ENCODE peak calls at places on chromosome 2, in five cellular contexts. One of them, this sample, is unnamed.

GRCh38 chr2:74387346-74387745 is 7.2 kb upstream of the DCTN1 start:
- DNase-seq in IMR-90: peak; percentile 47
- DNase-seq in mesenchymal stem cell: peak; percentile 31
- DNase-seq in H9: no peak
- DNase-seq in neuronal stem cell: no peak
- DNase-seq in this sample: no peak

GRCh38 chr2:71951067-71951436 is 196.6 kb downstream of the CYP26B1 start:
- DNase-seq in IMR-90: no peak
- DNase-seq in mesenchymal stem cell: no peak
- DNase-seq in H9: no peak
- DNase-seq in neuronal stem cell: no peak
- DNase-seq in this sample: no peak

GRCh38 chr2:149489452-149489851 is 98.1 kb downstream of the MMADHC start:
- DNase-seq in IMR-90: no peak
- DNase-seq in mesenchymal stem cell: no peak
- DNase-seq in H9: peak; percentile 65
- DNase-seq in neuronal stem cell: no peak
- DNase-seq in this sample: no peak

GRCh38 chr2:164839914-164840457 is 1.6 kb downstream of the COBLL1 start:
- DNase-seq in IMR-90: peak; percentile 18
- DNase-seq in mesenchymal stem cell: peak; percentile 34
- DNase-seq in H9: no peak
- DNase-seq in neuronal stem cell: no peak
- DNase-seq in this sample: peak; percentile 64

GRCh38 chr2:24734741-24735140 is 58.5 kb downstream of the PTRHD1 start:
- DNase-seq in IMR-90: no peak
- DNase-seq in mesenchymal stem cell: no peak
- DNase-seq in H9: no peak
- DNase-seq in neuronal stem cell: no peak
- DNase-seq in this sample: no peak

GRCh38 chr2:168592181-168592831 is 136.2 kb downstream of the CERS6 start:
- DNase-seq in IMR-90: no peak
- DNase-seq in mesenchymal stem cell: no peak
- DNase-seq in H9: no peak
- DNase-seq in neuronal stem cell: no peak
- DNase-seq in this sample: no peak

GRCh38 chr2:7972670-7973069 is 709.2 kb upstream of the ID2 start:
- DNase-seq in IMR-90: no peak
- DNase-seq in mesenchymal stem cell: no peak
- DNase-seq in H9: peak; percentile 52
- DNase-seq in neuronal stem cell: no peak
- DNase-seq in this sample: no peak

GRCh38 chr2:64819774-64820688 is 166.3 kb upstream of the SERTAD2 start:
- DNase-seq in IMR-90: no peak
- DNase-seq in mesenchymal stem cell: no peak
- DNase-seq in H9: no peak
- DNase-seq in neuronal stem cell: no peak
- DNase-seq in this sample: no peak

GRCh38 chr2:239598011-239598731 is 197.4 kb upstream of the HDAC4 start:
- DNase-seq in IMR-90: no peak
- DNase-seq in mesenchymal stem cell: no peak
- DNase-seq in H9: no peak
- DNase-seq in neuronal stem cell: no peak
- DNase-seq in this sample: no peak

GRCh38 chr2:148978026-148978685 is 60.3 kb upstream of the LYPD6B start:
- DNase-seq in IMR-90: no peak
- DNase-seq in mesenchymal stem cell: no peak
- DNase-seq in H9: no peak
- DNase-seq in neuronal stem cell: no peak
- DNase-seq in this sample: no peak

GRCh38 chr2:53131416-53131815 is 636.2 kb upstream of the CHAC2 start:
- DNase-seq in IMR-90: peak; percentile 57
- DNase-seq in mesenchymal stem cell: peak; percentile 13
- DNase-seq in H9: no peak
- DNase-seq in neuronal stem cell: no peak
- DNase-seq in this sample: no peak

GRCh38 chr2:227397562-227397961 is 9.8 kb upstream of the SCYGR1 start:
- DNase-seq in IMR-90: no peak
- DNase-seq in mesenchymal stem cell: no peak
- DNase-seq in H9: no peak
- DNase-seq in neuronal stem cell: no peak
- DNase-seq in this sample: no peak

GRCh38 chr2:163732718-163733117 is 3.1 kb downstream of the FIGN start:
- DNase-seq in IMR-90: no peak
- DNase-seq in mesenchymal stem cell: peak; percentile 42
- DNase-seq in H9: no peak
- DNase-seq in neuronal stem cell: no peak
- DNase-seq in this sample: no peak

GRCh38 chr2:223989206-223989859 is 32.1 kb downstream of the MRPL44 start:
- DNase-seq in IMR-90: no peak
- DNase-seq in mesenchymal stem cell: no peak
- DNase-seq in H9: no peak
- DNase-seq in neuronal stem cell: no peak
- DNase-seq in this sample: no peak

GRCh38 chr2:15748736-15749323 is 157.2 kb downstream of the DDX1 start:
- DNase-seq in IMR-90: no peak
- DNase-seq in mesenchymal stem cell: peak; percentile 26
- DNase-seq in H9: peak; percentile 86
- DNase-seq in neuronal stem cell: peak; percentile 67
- DNase-seq in this sample: peak; percentile 71

GRCh38 chr2:30948120-30948519 is 140.9 kb upstream of the CAPN13 start:
- DNase-seq in IMR-90: no peak
- DNase-seq in mesenchymal stem cell: no peak
- DNase-seq in H9: no peak
- DNase-seq in neuronal stem cell: no peak
- DNase-seq in this sample: no peak

DNA sequence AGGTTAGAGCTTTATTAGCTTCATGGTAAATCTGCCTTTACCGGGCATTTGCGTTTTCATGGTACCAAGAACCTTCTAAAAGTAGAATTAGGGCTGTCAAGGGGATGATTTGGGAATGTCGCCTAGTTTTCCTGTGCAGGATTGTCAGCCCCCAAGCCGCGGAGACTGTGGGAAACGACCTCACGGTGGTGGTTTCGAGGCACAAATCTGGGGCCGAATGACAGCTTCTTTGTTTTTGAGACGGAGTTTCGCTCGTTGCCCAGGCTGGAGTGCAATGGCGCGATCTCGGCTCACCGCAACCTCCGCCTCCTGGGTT is 615 bp upstream of the USP39 start:
- DNase-seq in IMR-90: no peak
- DNase-seq in mesenchymal stem cell: no peak
- DNase-seq in H9: no peak
- DNase-seq in neuronal stem cell: no peak
- DNase-seq in this sample: no peak
- H3K14ac ChIP-seq in IMR-90: no peak overlapping the region
- H3K14ac ChIP-seq in mesenchymal stem cell: no peak overlapping the region
- H3K14ac ChIP-seq in H9: no peak overlapping the region
- H3K14ac ChIP-seq in neuronal stem cell: no peak overlapping the region
- H3K14ac ChIP-seq in this sample: no peak overlapping the region

DNA sequence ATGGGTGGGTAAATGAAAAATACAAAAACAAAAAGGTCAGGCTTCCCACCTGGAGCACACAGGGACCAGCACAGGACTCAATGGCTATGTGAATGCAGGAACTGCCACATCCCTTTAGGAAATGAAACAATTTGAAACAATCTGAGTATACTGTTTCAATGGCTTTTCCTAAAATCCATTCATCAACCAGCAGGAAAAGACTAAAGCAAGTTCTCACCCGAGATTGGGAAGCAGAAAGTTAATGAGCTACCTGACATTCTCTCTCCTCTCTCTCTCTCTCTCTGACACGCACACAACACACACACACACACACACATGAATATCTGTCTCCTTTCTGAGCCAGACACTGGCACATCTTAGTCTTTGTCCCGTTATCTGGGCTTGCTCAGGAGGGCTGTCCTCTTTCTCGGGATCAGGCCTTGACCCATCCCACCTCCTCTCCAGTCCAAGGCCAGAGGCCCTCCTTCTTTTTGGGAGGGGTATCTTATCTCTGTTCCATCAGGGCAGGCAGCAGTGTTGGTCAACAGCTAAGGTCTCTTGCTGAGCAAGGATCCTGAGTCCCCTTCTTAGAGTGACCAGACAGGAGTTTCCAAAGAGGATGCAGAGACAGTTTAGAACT is 11.6 kb upstream of the LRRFIP1 start:
- DNase-seq in IMR-90: no peak
- DNase-seq in mesenchymal stem cell: no peak
- DNase-seq in H9: peak; percentile 18
- DNase-seq in neuronal stem cell: no peak
- DNase-seq in this sample: no peak
- H3K18ac ChIP-seq in IMR-90: peak overlapping the region; percentile 96
- H3K18ac ChIP-seq in mesenchymal stem cell: peak overlapping the region; percentile 47
- H3K18ac ChIP-seq in H9: no peak overlapping the region
- H3K18ac ChIP-seq in neuronal stem cell: no peak overlapping the region
- H3K18ac ChIP-seq in this sample: no peak overlapping the region

DNA sequence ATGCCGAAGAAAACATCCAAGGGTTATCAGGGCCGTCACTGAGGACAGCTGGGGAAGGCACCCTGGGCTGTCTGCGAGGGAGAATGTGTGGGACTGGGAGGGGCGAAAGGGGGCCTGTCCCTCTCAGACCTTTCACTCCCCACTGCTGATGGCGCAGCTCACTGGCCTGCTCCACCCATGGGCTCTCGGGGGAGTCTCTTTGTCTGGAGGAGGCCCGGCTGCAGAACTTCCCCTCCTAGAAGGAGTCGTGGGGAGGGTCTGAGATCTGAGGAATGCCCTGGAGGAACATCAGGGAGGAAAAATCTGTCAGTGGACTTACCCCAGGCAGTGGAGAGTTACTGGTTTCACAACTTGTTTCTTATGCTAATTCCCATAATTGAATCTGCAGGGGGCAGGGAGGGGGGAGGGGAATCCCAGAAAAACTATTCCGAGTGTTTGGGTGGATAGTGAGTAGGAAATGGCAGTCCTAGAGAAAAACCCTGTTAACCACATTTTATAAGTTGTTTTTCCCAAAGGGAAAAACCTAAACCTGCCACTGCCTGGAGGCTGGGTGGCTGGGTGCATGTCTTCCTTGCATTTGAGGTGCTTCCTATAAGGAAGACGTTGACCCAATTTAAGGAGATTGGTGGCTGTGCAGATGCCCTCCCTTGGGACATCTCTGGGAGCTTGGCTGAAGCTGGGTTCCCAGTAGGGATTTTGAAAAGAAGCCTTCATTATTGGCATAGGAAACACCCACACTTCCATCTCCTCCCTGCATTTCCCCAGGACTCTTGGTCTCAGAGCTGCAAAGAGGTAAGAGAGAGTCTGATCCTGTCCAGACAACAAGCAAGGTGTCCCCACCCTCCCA is 11.7 kb upstream of the SEMA4C start:
- DNase-seq in IMR-90: no peak
- DNase-seq in mesenchymal stem cell: no peak
- DNase-seq in H9: peak; percentile 77
- DNase-seq in neuronal stem cell: no peak
- DNase-seq in this sample: peak; percentile 81
- H3K14ac ChIP-seq in IMR-90: no peak overlapping the region
- H3K14ac ChIP-seq in mesenchymal stem cell: no peak overlapping the region
- H3K14ac ChIP-seq in H9: peak overlapping the region; percentile 62
- H3K14ac ChIP-seq in neuronal stem cell: no peak overlapping the region
- H3K14ac ChIP-seq in this sample: peak overlapping the region; percentile 91

DNA sequence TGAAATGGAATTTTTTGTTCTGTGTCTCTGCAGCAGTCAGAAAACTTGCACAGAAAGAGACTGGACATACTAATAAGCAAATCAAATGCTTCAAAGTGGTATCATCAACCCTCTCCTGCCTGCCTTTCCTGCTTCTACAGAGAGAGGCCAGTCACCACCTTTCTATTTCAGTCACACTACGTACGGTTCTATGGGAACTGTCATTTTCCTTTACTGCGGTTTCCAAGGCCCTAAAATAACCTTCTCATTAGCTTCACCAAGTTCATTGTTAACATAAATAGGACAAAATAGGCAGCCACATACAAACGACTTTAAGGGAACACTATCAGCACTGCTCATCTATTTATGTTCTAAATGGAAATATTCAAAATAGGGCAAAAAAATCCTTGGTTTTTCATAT is 86.6 kb downstream of the METTL8 start:
- DNase-seq in IMR-90: peak; percentile 19
- DNase-seq in mesenchymal stem cell: peak; percentile 54
- DNase-seq in H9: no peak
- DNase-seq in neuronal stem cell: no peak
- DNase-seq in this sample: no peak
- H3K18ac ChIP-seq in IMR-90: peak overlapping the region; percentile 63
- H3K18ac ChIP-seq in mesenchymal stem cell: no peak overlapping the region
- H3K18ac ChIP-seq in H9: no peak overlapping the region
- H3K18ac ChIP-seq in neuronal stem cell: no peak overlapping the region
- H3K18ac ChIP-seq in this sample: no peak overlapping the region

DNA sequence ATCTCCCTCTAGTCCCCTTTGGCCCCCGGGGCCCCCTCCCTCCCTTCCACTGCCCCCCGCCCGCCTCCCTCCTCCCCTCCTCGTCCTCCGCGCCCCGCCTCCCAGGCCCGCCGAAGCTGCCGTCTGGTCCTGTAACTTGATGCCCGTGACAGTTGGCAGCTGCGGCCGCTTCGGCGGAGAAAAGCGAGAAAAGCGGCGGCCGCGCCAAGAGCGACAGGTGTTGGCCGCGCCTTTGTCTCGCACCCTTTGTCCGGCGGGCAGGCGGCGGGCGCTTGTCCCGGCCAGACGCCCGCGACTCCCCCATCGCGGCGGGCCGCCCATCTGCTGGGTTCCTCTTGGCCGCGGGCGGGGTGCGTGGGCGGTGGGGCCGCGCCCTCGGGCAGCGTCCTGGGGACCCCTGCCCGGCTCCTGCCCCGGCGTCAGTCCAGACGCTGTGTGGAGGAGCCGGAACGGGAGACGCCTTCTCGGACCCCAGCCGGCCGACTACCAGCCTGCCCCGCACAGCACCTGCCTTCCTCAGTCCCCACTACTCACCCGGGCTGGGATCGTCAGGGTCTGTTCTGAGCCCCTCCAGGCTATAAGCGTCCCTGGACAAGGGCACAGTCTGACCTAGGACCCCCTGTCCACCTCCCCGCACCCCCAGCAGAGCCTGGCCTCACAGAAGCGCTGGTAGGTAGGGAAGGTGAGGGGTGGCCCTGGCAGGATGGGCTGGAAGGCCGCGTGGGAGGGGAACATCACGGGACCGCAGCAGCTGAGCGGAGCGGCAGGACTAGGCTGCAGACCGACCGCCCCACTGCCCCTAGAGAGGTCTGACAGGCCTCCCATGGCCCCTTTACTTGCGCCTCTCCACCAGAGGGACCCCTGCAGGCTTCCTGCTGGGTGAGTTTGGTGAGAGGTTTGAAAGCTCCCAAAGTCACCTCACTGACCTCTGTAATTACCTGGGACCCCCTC is 1.2 kb upstream of the HES6 start:
- DNase-seq in IMR-90: no peak
- DNase-seq in mesenchymal stem cell: peak; percentile 45
- DNase-seq in H9: peak; percentile 91
- DNase-seq in neuronal stem cell: peak; percentile 86
- DNase-seq in this sample: peak; percentile 11
- H3K14ac ChIP-seq in IMR-90: no peak overlapping the region
- H3K14ac ChIP-seq in mesenchymal stem cell: no peak overlapping the region
- H3K14ac ChIP-seq in H9: peak overlapping the region; percentile 62
- H3K14ac ChIP-seq in neuronal stem cell: peak overlapping the region; percentile 84
- H3K14ac ChIP-seq in this sample: no peak overlapping the region

This sample was measured in trophoblast cell.